ENCODE peak calls at places on chromosomes 3 and 15, in eight cellular contexts. S is colonic mucosa, A is neural progenitor cell, Z is left ventricle myocardium inferior, J is B cell, O is breast epithelium, Q is AG09309, C is psoas muscle. N is an unnamed sample.

GRCh38 chr3:124131158-124132115 is 139.5 kb upstream of the ROPN1 start:
- DNase-seq in Z (no peak), O (no peak), C (peak), J (no peak), S (no peak), Q (no peak), A (no peak), N (no peak)

GRCh38 chr3:134364936-134365765 is 9.1 kb downstream of the AMOTL2 start:
- DNase-seq in J (no peak), S (no peak), Z (no peak), Q (no peak), C (no peak), O (no peak), A (peak), N (no peak)

GRCh38 chr3:64651791-64652241 is 36.0 kb downstream of the ADAMTS9 start:
- DNase-seq in J (no peak), O (no peak), A (peak), S (no peak), Z (no peak), C (no peak), Q (no peak), N (no peak)

GRCh38 chr3:6799264-6799915 is 61.5 kb upstream of the GRM7 start:
- DNase-seq in O (no peak), Z (no peak), J (peak), A (peak), Q (no peak), C (no peak), S (peak), N (no peak)

GRCh38 chr3:40432793-40433192 is 24.3 kb upstream of the RPL14 start:
- DNase-seq in Q (no peak), C (no peak), O (no peak), J (no peak), Z (no peak), A (no peak), S (no peak), N (no peak)

GRCh38 chr3:184236033-184236410 is 6.6 kb downstream of the VWA5B2 start:
- DNase-seq in J (no peak), Z (no peak), A (no peak), Q (no peak), S (no peak), O (no peak), C (no peak), N (no peak)

GRCh38 chr3:98826126-98826525 is 63.0 kb downstream of the ST3GAL6 start:
- DNase-seq in J (no peak), Q (no peak), O (no peak), C (no peak), Z (no peak), A (no peak), S (no peak), N (no peak)

GRCh38 chr3:87248831-87249230 is 21.7 kb downstream of the CHMP2B start:
- DNase-seq in A (no peak), S (no peak), C (no peak), Q (no peak), J (no peak), Z (no peak), O (no peak), N (no peak)

GRCh38 chr3:135238866-135239434 is 443.9 kb downstream of the EPHB1 start:
- DNase-seq in Z (no peak), O (no peak), J (no peak), S (no peak), Q (no peak), A (no peak), C (no peak), N (peak)

GRCh38 chr3:76735153-76735552 is 304.7 kb upstream of the ROBO2 start:
- DNase-seq in Q (no peak), C (no peak), J (no peak), Z (no peak), A (no peak), O (no peak), S (no peak), N (no peak)

GRCh38 chr3:134859341-134859740 is 64.3 kb downstream of the EPHB1 start:
- DNase-seq in C (no peak), A (no peak), Q (no peak), J (no peak), S (no peak), Z (no peak), O (no peak), N (no peak)

GRCh38 chr3:28850186-28850585 is 430.7 kb upstream of the RBMS3 start:
- DNase-seq in O (peak), A (no peak), Q (no peak), Z (no peak), C (no peak), S (no peak), J (no peak), N (no peak)

GRCh38 chr3:51580418-51580817 is 41.9 kb downstream of the RAD54L2 start:
- DNase-seq in Q (no peak), O (no peak), C (no peak), A (no peak), Z (no peak), S (no peak), J (no peak), N (no peak)
- TF ChIP-seq CTCF in Q (no peak), O (no peak), C (no peak), A (no peak), Z (no peak), S (no peak), J (no peak), N (no peak)

GRCh38 chr15:59814409-59814808 is 125.3 kb upstream of the BNIP2 start:
- DNase-seq in Q (no peak), S (no peak), Z (no peak), O (no peak), C (no peak), J (no peak), A (no peak), N (no peak)

GRCh38 chr15:59812889-59813288 is 123.8 kb upstream of the BNIP2 start:
- DNase-seq in A (no peak), Q (no peak), S (no peak), C (no peak), J (no peak), Z (no peak), O (no peak), N (no peak)

GRCh38 chr15:59817834-59818233 is 128.7 kb upstream of the BNIP2 start:
- DNase-seq in C (no peak), J (no peak), Z (no peak), A (no peak), O (no peak), S (no peak), Q (no peak), N (no peak)

DNA sequence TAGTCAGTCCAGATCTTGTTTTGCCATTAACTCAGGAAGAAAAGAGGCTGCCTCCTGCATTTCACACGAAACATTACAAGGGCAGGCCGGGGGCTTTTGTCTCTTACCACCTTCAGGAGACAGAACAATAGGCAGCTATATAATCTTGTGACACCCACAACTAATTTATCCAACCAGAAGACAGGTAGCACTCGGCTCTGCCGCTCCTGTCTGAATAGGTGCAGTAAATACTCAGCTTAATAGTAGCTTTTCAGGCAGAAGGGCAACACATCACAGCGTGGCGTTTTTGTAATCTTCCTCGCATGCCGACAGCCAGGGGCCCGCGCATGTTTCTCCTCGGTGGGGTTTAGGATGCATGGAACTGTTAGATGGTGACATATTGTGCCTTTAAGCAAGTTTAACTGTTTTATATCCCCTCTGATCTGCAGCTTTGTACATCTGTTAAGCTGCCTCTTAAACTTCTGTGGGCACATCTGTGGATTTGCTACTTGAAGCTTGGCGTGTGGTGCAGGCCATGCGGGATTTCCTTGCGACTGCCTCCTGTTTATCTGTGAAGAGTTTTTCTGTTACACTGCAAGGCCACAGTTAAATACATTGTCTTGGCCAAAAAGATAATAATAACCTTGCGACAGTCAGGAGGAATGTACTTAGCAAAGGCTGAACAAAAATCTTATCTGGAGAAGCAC is 123.2 kb upstream of the BNIP2 start:
- DNase-seq in S (no peak), Q (no peak), O (no peak), J (no peak), A (no peak), C (no peak), Z (no peak), N (no peak)
- TF ChIP-seq CTCF in S (no peak), Q (no peak), O (no peak), J (no peak), A (no peak), C (no peak), Z (no peak), N (no peak)

DNA sequence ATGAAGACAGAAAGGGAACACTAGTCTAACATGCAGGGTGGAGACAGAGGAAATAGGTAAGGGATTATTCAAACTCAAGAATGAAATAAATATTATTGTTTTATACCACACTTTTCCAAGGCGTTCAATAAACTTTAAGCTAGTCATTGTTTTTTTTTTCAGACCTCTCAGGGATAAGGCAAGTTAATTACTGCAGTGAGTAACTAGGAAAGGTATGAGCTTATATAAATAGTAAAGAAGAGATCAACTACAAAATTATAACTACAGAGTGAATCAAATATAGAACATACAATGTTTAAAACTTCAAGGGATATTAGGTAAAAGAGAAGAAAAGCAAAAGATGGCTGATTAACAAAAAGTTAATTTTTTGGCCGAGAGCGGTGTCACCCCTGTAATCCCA is 31.5 kb upstream of the XXYLT1 start:
- DNase-seq in C (no peak), Q (no peak), S (no peak), O (no peak), A (no peak), Z (no peak), J (no peak), N (no peak)
- TF ChIP-seq CTCF in C (no peak), Q (no peak), S (no peak), O (no peak), A (no peak), Z (no peak), J (no peak), N (no peak)

GRCh38 chr15:39153058-39153457 is 427.8 kb upstream of the THBS1 start:
- DNase-seq in C (no peak), A (no peak), J (no peak), Q (no peak), S (no peak), O (no peak), Z (no peak), N (no peak)

GRCh38 chr15:39154776-39155175 is 426.1 kb upstream of the THBS1 start:
- DNase-seq in A (no peak), Z (no peak), C (no peak), Q (no peak), O (no peak), J (no peak), S (no peak), N (no peak)

GRCh38 chr15:39153718-39154117 is 427.2 kb upstream of the THBS1 start:
- DNase-seq in S (peak), A (no peak), Z (no peak), O (peak), C (no peak), Q (no peak), J (no peak), N (no peak)

GRCh38 chr15:39156166-39156565 is 424.7 kb upstream of the THBS1 start:
- DNase-seq in S (no peak), O (no peak), A (no peak), Z (peak), C (peak), J (no peak), Q (no peak), N (no peak)

DNA sequence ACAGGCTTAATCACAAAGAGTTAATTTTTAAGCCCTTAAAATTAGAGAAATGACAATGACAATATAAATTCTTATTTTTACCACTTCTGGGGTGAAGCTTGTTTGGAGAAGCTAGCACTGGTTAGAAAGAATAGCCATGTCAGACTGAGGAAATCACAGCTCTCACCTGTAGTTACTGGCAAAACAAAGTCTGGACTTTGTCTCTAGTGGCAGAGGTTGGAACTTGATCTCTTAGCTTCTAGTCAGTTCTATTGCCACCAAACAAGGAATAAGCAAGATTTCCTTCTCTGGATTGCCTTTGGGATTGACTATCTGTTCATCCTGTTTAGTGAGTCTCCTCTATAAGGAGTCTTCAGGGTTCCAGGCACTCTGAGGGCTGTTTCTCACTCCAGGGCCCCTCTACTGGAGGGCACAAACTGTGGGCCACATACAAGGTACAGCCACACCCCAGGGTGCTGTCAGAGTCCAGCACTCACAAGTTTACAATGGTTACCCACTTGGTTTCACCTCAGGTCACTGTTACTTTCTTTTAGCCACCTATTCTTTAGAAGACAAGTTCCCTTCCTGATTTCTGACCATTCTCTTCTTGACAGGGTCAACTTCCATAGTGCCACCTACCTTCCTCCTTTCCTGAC is 426.6 kb upstream of the THBS1 start:
- DNase-seq in A (no peak), J (no peak), Q (no peak), O (no peak), S (peak), Z (no peak), C (no peak), N (no peak)
- TF ChIP-seq CTCF in A (peak), J (no peak), Q (peak), O (peak), S (peak), Z (no peak), C (no peak), N (peak)

GRCh38 chr3:12046406-12046805 is 42.2 kb downstream of the SYN2 start:
- DNase-seq in C (no peak), J (no peak), A (peak), Z (no peak), O (no peak), S (no peak), Q (no peak), N (no peak)
- TF ChIP-seq CTCF in C (no peak), J (no peak), A (peak), Z (peak), O (no peak), S (no peak), Q (peak), N (peak)

GRCh38 chr15:89472785-89473256 is 23.6 kb downstream of the RHCG start:
- DNase-seq in O (no peak), A (peak), C (no peak), J (peak), S (peak), Z (peak), Q (no peak), N (no peak)
- TF ChIP-seq CTCF in O (peak), A (peak), C (peak), J (peak), S (peak), Z (peak), Q (peak), N (peak)

GRCh38 chr15:42734076-42734672 is 2.8 kb downstream of the CDAN1 start:
- DNase-seq in Q (no peak), J (no peak), Z (no peak), S (no peak), C (no peak), A (no peak), O (no peak), N (peak)

GRCh38 chr15:42737529-42738328 is 801 bp upstream of the CDAN1 start:
- DNase-seq in J (no peak), C (no peak), Z (no peak), Q (no peak), O (no peak), S (peak), A (no peak), N (peak)

GRCh38 chr15:42735382-42736165 is 1.4 kb downstream of the CDAN1 start:
- DNase-seq in Z (no peak), Q (no peak), O (no peak), S (no peak), A (no peak), C (no peak), J (no peak), N (peak)

GRCh38 chr15:42736178-42736792 is 643 bp downstream of the CDAN1 start:
- DNase-seq in S (no peak), J (no peak), A (peak), Q (no peak), C (peak), Z (no peak), O (no peak), N (peak)

GRCh38 chr15:42736793-42737528 is at the start of gene CDAN1:
- DNase-seq in Q (peak), O (peak), A (peak), C (peak), J (peak), Z (peak), S (peak), N (peak)
- TF ChIP-seq CTCF in Q (no peak), O (no peak), A (no peak), C (no peak), J (no peak), Z (no peak), S (no peak), N (no peak)